ENCODE peak calls at places on chromosomes 7 and 10, in four cellular contexts. Z is colonic mucosa, P is heart left ventricle, O is OCI-LY7. K is an unnamed sample.

GRCh38 chr7:25125137-25125946 is at the start of gene CYCS:
- DNase-seq in O (peak; percentile 100), Z (peak; percentile 100), P (peak; percentile 100), K (peak; percentile 100)

GRCh38 chr7:21508538-21508937 is 34.3 kb upstream of the DNAH11 start:
- DNase-seq in P (no peak), O (no peak), Z (no peak), K (no peak)

GRCh38 chr7:131431289-131431688 is 103.6 kb downstream of the MKLN1 start:
- DNase-seq in P (peak; percentile 48), Z (no peak), O (no peak), K (no peak)

GRCh38 chr10:114938818-114939193 is 811 bp downstream of the TRUB1 start:
- DNase-seq in Z (no peak), O (no peak), P (no peak), K (no peak)

GRCh38 chr10:44960098-44960480 is 487 bp downstream of the RASSF4 start:
- DNase-seq in Z (no peak), P (no peak), O (no peak), K (no peak)

GRCh38 chr10:112953075-112953501 is 3.0 kb downstream of the TCF7L2 start:
- DNase-seq in Z (peak; percentile 51), P (peak; percentile 40), O (no peak), K (no peak)

GRCh38 chr7:145156834-145157233 is 321.0 kb upstream of the TPK1 start:
- DNase-seq in P (no peak), Z (no peak), O (no peak), K (no peak)

GRCh38 chr7:137903382-137904169 is 56.8 kb upstream of the DGKI start:
- DNase-seq in P (peak; percentile 63), Z (peak; percentile 68), O (peak; percentile 83), K (peak; percentile 27)

GRCh38 chr10:97186911-97187310 is 1.2 kb upstream of the SLIT1 start:
- DNase-seq in Z (no peak), O (no peak), P (no peak), K (no peak)

GRCh38 chr7:107118109-107118900 is 50.5 kb upstream of the HBP1 start:
- DNase-seq in Z (no peak), P (no peak), O (no peak), K (no peak)

GRCh38 chr10:3225589-3225988 is 53.0 kb upstream of the PITRM1 start:
- DNase-seq in O (no peak), Z (no peak), P (no peak), K (no peak)

GRCh38 chr7:84939888-84940287 is 247.0 kb downstream of the SEMA3D start:
- DNase-seq in O (no peak), P (no peak), Z (no peak), K (no peak)

GRCh38 chr7:49823566-49823965 is 50.1 kb downstream of the VWC2 start:
- DNase-seq in O (no peak), P (no peak), Z (no peak), K (no peak)

GRCh38 chr7:112692333-112692732 is 97.9 kb downstream of the TMEM168 start:
- DNase-seq in Z (no peak), O (no peak), P (no peak), K (no peak)

GRCh38 chr10:131155218-131155902 is 156.2 kb downstream of the TCERG1L start:
- DNase-seq in P (no peak), O (no peak), Z (no peak), K (no peak)

GRCh38 chr7:138514044-138514443 is 54.0 kb downstream of the TRIM24 start:
- DNase-seq in Z (no peak), P (no peak), O (no peak), K (no peak)

GRCh38 chr7:28986028-28986427 is 27.9 kb upstream of the TRIL start:
- DNase-seq in Z (no peak), P (no peak), O (no peak), K (no peak)

GRCh38 chr10:114507449-114507848 is 103.1 kb upstream of the AFAP1L2 start:
- DNase-seq in Z (peak; percentile 93), P (peak; percentile 52), O (no peak), K (no peak)

GRCh38 chr10:101043356-101043707 is 12.3 kb downstream of the SFXN3 start:
- DNase-seq in P (no peak), O (no peak), Z (no peak), K (no peak)

GRCh38 chr10:14839305-14839695 is 1.2 kb downstream of the HSPA14 start:
- DNase-seq in O (peak; percentile 15), Z (peak; percentile 53), P (no peak), K (no peak)

GRCh38 chr7:42650701-42651100 is 261.2 kb downstream of the C7orf25 start:
- DNase-seq in O (no peak), P (no peak), Z (no peak), K (no peak)

GRCh38 chr7:135853499-135853898 is 104.9 kb upstream of the FAM180A start:
- DNase-seq in Z (no peak), O (no peak), P (no peak), K (no peak)

GRCh38 chr10:125694874-125695273 is 11.9 kb upstream of the TEX36 start:
- DNase-seq in P (no peak), O (no peak), Z (no peak), K (no peak)

GRCh38 chr10:12513003-12513365 is 163.6 kb downstream of the CAMK1D start:
- DNase-seq in Z (no peak), P (no peak), O (no peak), K (no peak)

GRCh38 chr10:34713875-34714274 is 101.2 kb downstream of the PARD3 start:
- DNase-seq in Z (no peak), O (no peak), P (no peak), K (no peak)

GRCh38 chr10:132562177-132562915 is 24.8 kb downstream of the INPP5A start:
- DNase-seq in O (no peak), Z (no peak), P (no peak), K (no peak)

GRCh38 chr7:104530243-104530642 is 201.8 kb downstream of the LHFPL3 start:
- DNase-seq in P (no peak), O (no peak), Z (no peak), K (no peak)

GRCh38 chr10:114874827-114875541 is 53.4 kb downstream of the FHIP2A start:
- DNase-seq in P (no peak), Z (no peak), O (no peak), K (no peak)

GRCh38 chr10:4647138-4647785 is 178.7 kb upstream of the AKR1E2 start:
- DNase-seq in P (no peak), Z (no peak), O (no peak), K (no peak)

GRCh38 chr7:116998567-116998966 is 45.3 kb downstream of the ST7 start:
- DNase-seq in P (no peak), Z (no peak), O (no peak), K (no peak)

GRCh38 chr7:51080622-51081269 is 235.9 kb downstream of the COBL start:
- DNase-seq in O (no peak), P (no peak), Z (no peak), K (no peak)

GRCh38 chr7:134513169-134513752 is 14.1 kb upstream of the AKR1B10 start:
- DNase-seq in Z (peak; percentile 45), O (peak; percentile 45), P (no peak), K (no peak)

GRCh38 chr10:80535671-80536360 is 1.9 kb upstream of the SH2D4B start:
- DNase-seq in O (peak; percentile 79), Z (peak; percentile 82), P (peak; percentile 78), K (peak; percentile 71)

GRCh38 chr7:47875406-47875805 is 72.9 kb downstream of the PKD1L1 start:
- DNase-seq in P (no peak), Z (no peak), O (no peak), K (no peak)

GRCh38 chr10:133189256-133189655 is 29.2 kb downstream of the KNDC1 start:
- DNase-seq in O (no peak), Z (no peak), P (no peak), K (no peak)

GRCh38 chr7:32078824-32079223 is 8.6 kb upstream of the PDE1C start:
- DNase-seq in P (no peak), O (no peak), Z (no peak), K (no peak)
- H3K27ac ChIP-seq in P (peak overlapping the region; percentile 80), O (no peak overlapping the region), Z (no peak overlapping the region), K (no peak overlapping the region)

GRCh38 chr10:21985541-21985940 is 18.0 kb downstream of the DNAJC1 start:
- DNase-seq in O (no peak), Z (no peak), P (no peak), K (no peak)

GRCh38 chr10:21991785-21992184 is 11.7 kb downstream of the DNAJC1 start:
- DNase-seq in Z (no peak), O (no peak), P (no peak), K (no peak)

GRCh38 chr10:21993360-21994001 is 10.0 kb downstream of the DNAJC1 start:
- DNase-seq in O (peak; percentile 33), Z (no peak), P (no peak), K (no peak)

GRCh38 chr10:21989453-21990154 is 13.9 kb downstream of the DNAJC1 start:
- DNase-seq in P (peak; percentile 28), Z (peak; percentile 26), O (peak; percentile 60), K (peak; percentile 29)

DNA sequence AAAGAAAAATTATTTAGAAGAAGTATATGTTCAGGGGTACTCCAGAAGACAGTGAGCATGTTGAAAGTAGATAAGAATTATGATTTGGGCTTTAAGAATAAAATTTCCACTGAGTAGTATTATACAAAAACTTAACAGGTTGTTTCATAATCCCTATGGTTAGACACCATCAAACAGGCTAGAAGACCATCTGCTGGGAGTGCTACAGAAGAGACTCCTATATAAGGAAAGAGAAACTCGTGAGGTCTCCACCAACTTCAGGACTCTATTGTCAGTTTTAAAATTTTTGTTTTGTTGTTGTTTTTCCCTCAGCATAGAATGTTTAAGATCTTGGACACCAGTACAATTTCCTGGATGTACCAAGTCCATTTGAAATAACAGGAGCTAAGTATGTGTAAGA is 13.1 kb downstream of the DNAJC1 start:
- DNase-seq in O (no peak), P (no peak), Z (no peak), K (no peak)
- H3K4me3 ChIP-seq in O (no peak overlapping the region), P (no peak overlapping the region), Z (no peak overlapping the region), K (no peak overlapping the region)

DNA sequence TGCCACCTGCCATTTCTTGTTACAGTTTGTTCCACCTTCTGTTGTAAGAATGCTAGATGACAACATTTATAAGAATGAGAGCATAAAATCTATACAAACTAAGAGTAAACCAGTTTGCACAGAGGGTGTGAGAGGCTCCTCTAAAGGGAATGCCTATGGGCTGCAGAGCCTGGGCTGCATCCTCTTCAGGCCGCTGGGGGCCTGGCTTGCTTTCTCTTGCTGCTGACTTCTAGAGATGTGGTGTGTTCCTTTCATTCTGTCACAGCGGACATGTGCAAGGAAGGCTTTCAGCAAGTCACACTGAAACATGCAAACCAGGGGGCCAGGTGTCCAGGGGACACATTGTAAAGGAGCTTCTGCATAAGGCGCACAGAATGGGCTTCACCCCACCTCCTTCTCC is 7.1 kb upstream of the ATP6V1F start:
- DNase-seq in P (no peak), O (peak; percentile 32), Z (no peak), K (no peak)
- H3K36me3 ChIP-seq in P (peaks cover 76% of the 10 kb centered on the region), O (no peaks in the 10 kb centered on the region), Z (no peaks in the 10 kb centered on the region), K (no peaks in the 10 kb centered on the region)

GRCh38 chr7:75982306-75983064 is 11.9 kb downstream of the TMEM120A start:
- DNase-seq in O (no peak), Z (peak; percentile 18), P (no peak), K (no peak)
- H3K27ac ChIP-seq in O (no peak overlapping the region), Z (no peak overlapping the region), P (peak overlapping the region; percentile 57), K (no peak overlapping the region)

K was measured in CD8-positive, alpha-beta memory T cell.